ENCODE peak calls at places on chromosomes 11 and 22, in seven cellular contexts. T, C, S, O, P, L and Y are unnamed samples.

GRCh38 chr11:11865449-11865848 is 23.7 kb downstream of the USP47 start:
- DNase-seq in L (no peak), T (no peak), P (no peak), S (no peak), O (no peak), C (peak), Y (no peak)

GRCh38 chr11:44112083-44112865 is 16.8 kb downstream of the EXT2 start:
- DNase-seq in C (peak), T (no peak), L (no peak), O (no peak), P (peak), S (peak), Y (peak)

GRCh38 chr11:38460901-38461300 is 1862.9 kb upstream of the RAG2 start:
- DNase-seq in O (peak), P (peak), S (peak), L (no peak), T (no peak), C (peak), Y (no peak)

GRCh38 chr11:206516-207212 is 535 bp downstream of the BET1L start:
- DNase-seq in T (peak), C (no peak), L (no peak), S (peak), P (peak), O (no peak), Y (no peak)

GRCh38 chr11:129589190-129589589 is 213.5 kb downstream of the BARX2 start:
- DNase-seq in P (no peak), L (no peak), S (no peak), C (no peak), O (no peak), T (no peak), Y (no peak)

GRCh38 chr11:23284626-23285025 is 424.4 kb upstream of the CCDC179 start:
- DNase-seq in L (no peak), S (no peak), T (no peak), O (no peak), P (no peak), C (peak), Y (no peak)

GRCh38 chr11:119624102-119624615 is 104.8 kb downstream of the NECTIN1 start:
- DNase-seq in C (no peak), S (no peak), T (no peak), L (no peak), P (no peak), O (peak), Y (no peak)

GRCh38 chr11:2811206-2812091 is 74.1 kb downstream of the CDKN1C start:
- DNase-seq in C (no peak), S (no peak), L (no peak), P (no peak), T (no peak), O (no peak), Y (no peak)

GRCh38 chr11:9017773-9018172 is 14.0 kb upstream of the NRIP3 start:
- DNase-seq in P (peak), S (no peak), C (no peak), O (no peak), L (no peak), T (no peak), Y (no peak)

GRCh38 chr11:8839957-8840945 is 70.7 kb upstream of the AKIP1 start:
- DNase-seq in S (peak), C (peak), P (peak), O (no peak), L (peak), T (no peak), Y (peak)

GRCh38 chr22:44248926-44249325 is 63.8 kb downstream of the SHISAL1 start:
- DNase-seq in T (no peak), P (no peak), L (no peak), O (no peak), C (peak), S (no peak), Y (no peak)

GRCh38 chr22:29480512-29481264 is 670 bp downstream of the NEFH start:
- DNase-seq in P (peak), O (no peak), S (peak), T (no peak), L (no peak), C (no peak), Y (peak)

GRCh38 chr11:13120691-13121090 is 111.6 kb downstream of the RASSF10 start:
- DNase-seq in C (peak), S (peak), O (no peak), T (no peak), P (no peak), L (no peak), Y (peak)

GRCh38 chr11:107293677-107294344 is 163.8 kb downstream of the CWF19L2 start:
- DNase-seq in T (no peak), S (no peak), L (no peak), P (no peak), C (no peak), O (no peak), Y (peak)

GRCh38 chr22:45805413-45805812 is 133.8 kb downstream of the ATXN10 start:
- DNase-seq in S (no peak), P (no peak), C (peak), L (no peak), T (no peak), O (no peak), Y (no peak)

GRCh38 chr22:50216684-50217520 is 16.1 kb downstream of the SELENOO start:
- DNase-seq in T (no peak), S (no peak), P (no peak), L (no peak), C (no peak), O (no peak), Y (no peak)

GRCh38 chr11:2789331-2789730 is 89.5 kb upstream of the KCNQ1OT1 start:
- DNase-seq in P (no peak), T (no peak), L (peak), S (no peak), O (no peak), C (no peak), Y (no peak)

GRCh38 chr11:35750315-35750714 is 87.7 kb downstream of the TRIM44 start:
- DNase-seq in P (no peak), T (no peak), C (no peak), O (no peak), L (no peak), S (no peak), Y (peak)

GRCh38 chr11:113314389-113315301 is at the start of gene TTC12:
- DNase-seq in O (peak), S (peak), L (peak), T (no peak), C (peak), P (peak), Y (peak)

GRCh38 chr11:116073854-116074837 is 569.9 kb upstream of the CADM1 start:
- DNase-seq in T (no peak), P (peak), O (no peak), S (no peak), L (no peak), C (peak), Y (peak)

GRCh38 chr22:30609260-30610185 is 2.5 kb downstream of the TCN2 start:
- DNase-seq in L (no peak), T (peak), S (peak), C (peak), O (peak), P (peak), Y (peak)

GRCh38 chr11:113410414-113411135 is 23.0 kb downstream of the ANKK1 start:
- DNase-seq in T (no peak), P (no peak), O (no peak), S (no peak), C (no peak), L (no peak), Y (no peak)

GRCh38 chr11:19025799-19026406 is 34.6 kb downstream of the MRGPRX2 start:
- DNase-seq in S (peak), C (peak), P (no peak), O (no peak), L (no peak), T (no peak), Y (no peak)

GRCh38 chr22:41215926-41216325 is 10.8 kb downstream of the L3MBTL2 start:
- DNase-seq in O (no peak), L (no peak), S (no peak), C (no peak), P (no peak), T (no peak), Y (no peak)

GRCh38 chr22:20080445-20080775 is 369 bp downstream of the DGCR8 start:
- DNase-seq in P (peak), T (peak), C (peak), L (peak), S (peak), O (peak), Y (no peak)

GRCh38 chr11:65355013-65355775 is 643 bp downstream of the TIGD3 start:
- DNase-seq in S (no peak), C (no peak), L (no peak), O (peak), P (peak), T (peak), Y (no peak)

GRCh38 chr11:116445108-116446047 is 327.4 kb downstream of the BUD13 start:
- DNase-seq in T (no peak), L (no peak), P (no peak), C (no peak), S (no peak), O (no peak), Y (no peak)

GRCh38 chr11:68506908-68507307 is 46.4 kb downstream of the PPP6R3 start:
- DNase-seq in S (no peak), T (no peak), P (no peak), O (no peak), L (no peak), C (peak), Y (no peak)

GRCh38 chr22:46421272-46421671 is 85.8 kb downstream of the TRMU start:
- DNase-seq in T (no peak), P (no peak), O (no peak), L (no peak), C (no peak), S (no peak), Y (peak)

GRCh38 chr22:33563568-33563967 is 356.7 kb downstream of the LARGE1 start:
- DNase-seq in P (no peak), S (no peak), C (no peak), L (no peak), O (no peak), T (no peak), Y (no peak)

GRCh38 chr11:75301131-75301530 is 50.3 kb downstream of the ARRB1 start:
- DNase-seq in O (no peak), S (no peak), C (no peak), P (peak), L (no peak), T (no peak), Y (no peak)

GRCh38 chr11:125874556-125875124 is 12.8 kb upstream of the HYLS1 start:
- DNase-seq in T (peak), L (peak), O (peak), C (peak), P (peak), S (peak), Y (peak)

GRCh38 chr11:22466809-22467208 is 128.6 kb downstream of the SLC17A6 start:
- DNase-seq in C (peak), S (peak), P (no peak), T (no peak), L (no peak), O (peak), Y (peak)

GRCh38 chr22:49967333-49968241 is 7.0 kb downstream of the PIM3 start:
- DNase-seq in T (peak), S (no peak), O (no peak), P (peak), C (no peak), L (peak), Y (no peak)

GRCh38 chr22:50269573-50270301 is 443 bp downstream of the MAPK11 start:
- DNase-seq in T (peak), P (peak), C (peak), O (no peak), S (no peak), L (no peak), Y (no peak)

GRCh38 chr11:105344938-105345337 is 205.4 kb upstream of the CARD18 start:
- DNase-seq in P (no peak), L (no peak), T (no peak), S (no peak), C (no peak), O (no peak), Y (no peak)

GRCh38 chr11:2139691-2140337 is 625 bp upstream of the IGF2 start:
- DNase-seq in T (no peak), P (no peak), C (no peak), L (no peak), O (no peak), S (peak), Y (no peak)

GRCh38 chr11:64613648-64614047 is 22.6 kb downstream of the SLC22A12 start:
- DNase-seq in S (no peak), T (no peak), L (no peak), P (no peak), O (no peak), C (no peak), Y (no peak)

GRCh38 chr11:94731921-94732601 is 36.1 kb upstream of the AMOTL1 start:
- DNase-seq in C (peak), P (no peak), T (no peak), S (peak), L (no peak), O (no peak), Y (peak)